ENCODE peak calls at places on chromosomes 7 and 10, in eight cellular contexts. One of them, this sample, is unnamed.

GRCh38 chr7:116218051-116218645 is 7.8 kb downstream of the TES start:
- DNase-seq in fibroblast of mammary gland: peak
- DNase-seq in hippocampal formation: no peak
- DNase-seq in neural progenitor cell: no peak
- DNase-seq in GM13976: no peak
- DNase-seq in CD8-positive, alpha-beta memory T cell: no peak
- DNase-seq in esophagus squamous epithelium: no peak
- DNase-seq in occipital lobe: no peak
- DNase-seq in this sample: no peak

GRCh38 chr10:94186722-94187121 is 176.0 kb downstream of the NOC3L start:
- DNase-seq in fibroblast of mammary gland: no peak
- DNase-seq in hippocampal formation: no peak
- DNase-seq in neural progenitor cell: no peak
- DNase-seq in GM13976: no peak
- DNase-seq in CD8-positive, alpha-beta memory T cell: no peak
- DNase-seq in esophagus squamous epithelium: no peak
- DNase-seq in occipital lobe: no peak
- DNase-seq in this sample: no peak

GRCh38 chr7:48244902-48245301 is 73.6 kb downstream of the ABCA13 start:
- DNase-seq in fibroblast of mammary gland: peak
- DNase-seq in hippocampal formation: no peak
- DNase-seq in neural progenitor cell: no peak
- DNase-seq in GM13976: no peak
- DNase-seq in CD8-positive, alpha-beta memory T cell: no peak
- DNase-seq in esophagus squamous epithelium: no peak
- DNase-seq in occipital lobe: no peak
- DNase-seq in this sample: no peak

GRCh38 chr7:32868116-32868515 is 23.4 kb downstream of the KBTBD2 start:
- DNase-seq in fibroblast of mammary gland: no peak
- DNase-seq in hippocampal formation: no peak
- DNase-seq in neural progenitor cell: no peak
- DNase-seq in GM13976: no peak
- DNase-seq in CD8-positive, alpha-beta memory T cell: no peak
- DNase-seq in esophagus squamous epithelium: no peak
- DNase-seq in occipital lobe: no peak
- DNase-seq in this sample: no peak

GRCh38 chr7:143390773-143391114 is 9.6 kb downstream of the ZYX start:
- DNase-seq in fibroblast of mammary gland: no peak
- DNase-seq in hippocampal formation: no peak
- DNase-seq in neural progenitor cell: no peak
- DNase-seq in GM13976: no peak
- DNase-seq in CD8-positive, alpha-beta memory T cell: no peak
- DNase-seq in esophagus squamous epithelium: no peak
- DNase-seq in occipital lobe: no peak
- DNase-seq in this sample: no peak

GRCh38 chr7:2199528-2199927 is 33.2 kb downstream of the MAD1L1 start:
- DNase-seq in fibroblast of mammary gland: no peak
- DNase-seq in hippocampal formation: no peak
- DNase-seq in neural progenitor cell: no peak
- DNase-seq in GM13976: no peak
- DNase-seq in CD8-positive, alpha-beta memory T cell: no peak
- DNase-seq in esophagus squamous epithelium: no peak
- DNase-seq in occipital lobe: no peak
- DNase-seq in this sample: no peak

GRCh38 chr7:4764402-4765007 is 10.9 kb upstream of the AP5Z1 start:
- DNase-seq in fibroblast of mammary gland: no peak
- DNase-seq in hippocampal formation: no peak
- DNase-seq in neural progenitor cell: no peak
- DNase-seq in GM13976: no peak
- DNase-seq in CD8-positive, alpha-beta memory T cell: no peak
- DNase-seq in esophagus squamous epithelium: no peak
- DNase-seq in occipital lobe: no peak
- DNase-seq in this sample: no peak

GRCh38 chr10:20100157-20100556 is 283.9 kb downstream of the PLXDC2 start:
- DNase-seq in fibroblast of mammary gland: peak
- DNase-seq in hippocampal formation: peak
- DNase-seq in neural progenitor cell: no peak
- DNase-seq in GM13976: no peak
- DNase-seq in CD8-positive, alpha-beta memory T cell: no peak
- DNase-seq in esophagus squamous epithelium: no peak
- DNase-seq in occipital lobe: no peak
- DNase-seq in this sample: no peak

GRCh38 chr7:119931230-119931824 is 341.6 kb upstream of the KCND2 start:
- DNase-seq in fibroblast of mammary gland: peak
- DNase-seq in hippocampal formation: no peak
- DNase-seq in neural progenitor cell: no peak
- DNase-seq in GM13976: no peak
- DNase-seq in CD8-positive, alpha-beta memory T cell: no peak
- DNase-seq in esophagus squamous epithelium: no peak
- DNase-seq in occipital lobe: no peak
- DNase-seq in this sample: no peak

GRCh38 chr7:150685219-150686029 is at the start of gene GIMAP2:
- DNase-seq in fibroblast of mammary gland: peak
- DNase-seq in hippocampal formation: peak
- DNase-seq in neural progenitor cell: no peak
- DNase-seq in GM13976: peak
- DNase-seq in CD8-positive, alpha-beta memory T cell: no peak
- DNase-seq in esophagus squamous epithelium: no peak
- DNase-seq in occipital lobe: no peak
- DNase-seq in this sample: no peak

GRCh38 chr7:2165610-2166594 is 66.8 kb downstream of the MAD1L1 start:
- DNase-seq in fibroblast of mammary gland: peak
- DNase-seq in hippocampal formation: no peak
- DNase-seq in neural progenitor cell: no peak
- DNase-seq in GM13976: peak
- DNase-seq in CD8-positive, alpha-beta memory T cell: no peak
- DNase-seq in esophagus squamous epithelium: no peak
- DNase-seq in occipital lobe: no peak
- DNase-seq in this sample: no peak

GRCh38 chr7:129771201-129771927 is 159.8 kb downstream of the NRF1 start:
- DNase-seq in fibroblast of mammary gland: no peak
- DNase-seq in hippocampal formation: no peak
- DNase-seq in neural progenitor cell: no peak
- DNase-seq in GM13976: no peak
- DNase-seq in CD8-positive, alpha-beta memory T cell: no peak
- DNase-seq in esophagus squamous epithelium: no peak
- DNase-seq in occipital lobe: no peak
- DNase-seq in this sample: no peak

GRCh38 chr10:116270691-116271592 is 2.1 kb downstream of the GFRA1 start:
- DNase-seq in fibroblast of mammary gland: no peak
- DNase-seq in hippocampal formation: no peak
- DNase-seq in neural progenitor cell: peak
- DNase-seq in GM13976: peak
- DNase-seq in CD8-positive, alpha-beta memory T cell: no peak
- DNase-seq in esophagus squamous epithelium: no peak
- DNase-seq in occipital lobe: no peak
- DNase-seq in this sample: no peak

GRCh38 chr7:930975-931758 is 23.3 kb downstream of the ADAP1 start:
- DNase-seq in fibroblast of mammary gland: no peak
- DNase-seq in hippocampal formation: no peak
- DNase-seq in neural progenitor cell: no peak
- DNase-seq in GM13976: no peak
- DNase-seq in CD8-positive, alpha-beta memory T cell: no peak
- DNase-seq in esophagus squamous epithelium: no peak
- DNase-seq in occipital lobe: no peak
- DNase-seq in this sample: no peak

GRCh38 chr10:69407621-69408301 is 9.0 kb downstream of the TACR2 start:
- DNase-seq in fibroblast of mammary gland: no peak
- DNase-seq in hippocampal formation: no peak
- DNase-seq in neural progenitor cell: peak
- DNase-seq in GM13976: no peak
- DNase-seq in CD8-positive, alpha-beta memory T cell: no peak
- DNase-seq in esophagus squamous epithelium: no peak
- DNase-seq in occipital lobe: no peak
- DNase-seq in this sample: no peak

GRCh38 chr7:148397555-148397954 is 193.0 kb upstream of the C7orf33 start:
- DNase-seq in fibroblast of mammary gland: no peak
- DNase-seq in hippocampal formation: no peak
- DNase-seq in neural progenitor cell: no peak
- DNase-seq in GM13976: no peak
- DNase-seq in CD8-positive, alpha-beta memory T cell: no peak
- DNase-seq in esophagus squamous epithelium: no peak
- DNase-seq in occipital lobe: no peak
- DNase-seq in this sample: no peak

GRCh38 chr10:103295391-103296044 is 18.6 kb downstream of the INA start:
- DNase-seq in fibroblast of mammary gland: peak
- DNase-seq in hippocampal formation: no peak
- DNase-seq in neural progenitor cell: no peak
- DNase-seq in GM13976: no peak
- DNase-seq in CD8-positive, alpha-beta memory T cell: no peak
- DNase-seq in esophagus squamous epithelium: no peak
- DNase-seq in occipital lobe: no peak
- DNase-seq in this sample: no peak

GRCh38 chr10:120511165-120511564 is 54.1 kb downstream of the PLPP4 start:
- DNase-seq in fibroblast of mammary gland: peak
- DNase-seq in hippocampal formation: no peak
- DNase-seq in neural progenitor cell: no peak
- DNase-seq in GM13976: no peak
- DNase-seq in CD8-positive, alpha-beta memory T cell: no peak
- DNase-seq in esophagus squamous epithelium: no peak
- DNase-seq in occipital lobe: no peak
- DNase-seq in this sample: no peak

GRCh38 chr10:102645388-102645740 is 1.1 kb downstream of the TRIM8 start:
- DNase-seq in fibroblast of mammary gland: peak
- DNase-seq in hippocampal formation: peak
- DNase-seq in neural progenitor cell: no peak
- DNase-seq in GM13976: no peak
- DNase-seq in CD8-positive, alpha-beta memory T cell: peak
- DNase-seq in esophagus squamous epithelium: no peak
- DNase-seq in occipital lobe: peak
- DNase-seq in this sample: peak

GRCh38 chr10:128001346-128001745 is 94.4 kb downstream of the PTPRE start:
- DNase-seq in fibroblast of mammary gland: no peak
- DNase-seq in hippocampal formation: no peak
- DNase-seq in neural progenitor cell: no peak
- DNase-seq in GM13976: no peak
- DNase-seq in CD8-positive, alpha-beta memory T cell: no peak
- DNase-seq in esophagus squamous epithelium: no peak
- DNase-seq in occipital lobe: no peak
- DNase-seq in this sample: no peak

GRCh38 chr10:88077977-88078376 is 214.6 kb downstream of the PTEN start:
- DNase-seq in fibroblast of mammary gland: no peak
- DNase-seq in hippocampal formation: no peak
- DNase-seq in neural progenitor cell: no peak
- DNase-seq in GM13976: no peak
- DNase-seq in CD8-positive, alpha-beta memory T cell: no peak
- DNase-seq in esophagus squamous epithelium: no peak
- DNase-seq in occipital lobe: no peak
- DNase-seq in this sample: no peak

GRCh38 chr10:1054684-1055083 is 1.5 kb upstream of the WDR37 start:
- DNase-seq in fibroblast of mammary gland: peak
- DNase-seq in hippocampal formation: no peak
- DNase-seq in neural progenitor cell: no peak
- DNase-seq in GM13976: no peak
- DNase-seq in CD8-positive, alpha-beta memory T cell: no peak
- DNase-seq in esophagus squamous epithelium: no peak
- DNase-seq in occipital lobe: no peak
- DNase-seq in this sample: no peak

GRCh38 chr10:51700228-51700835 is 937 bp upstream of the CSTF2T start:
- DNase-seq in fibroblast of mammary gland: no peak
- DNase-seq in hippocampal formation: no peak
- DNase-seq in neural progenitor cell: peak
- DNase-seq in GM13976: no peak
- DNase-seq in CD8-positive, alpha-beta memory T cell: no peak
- DNase-seq in esophagus squamous epithelium: no peak
- DNase-seq in occipital lobe: no peak
- DNase-seq in this sample: no peak

GRCh38 chr10:124619195-124619594 is 125.0 kb downstream of the FAM53B start:
- DNase-seq in fibroblast of mammary gland: no peak
- DNase-seq in hippocampal formation: no peak
- DNase-seq in neural progenitor cell: no peak
- DNase-seq in GM13976: peak
- DNase-seq in CD8-positive, alpha-beta memory T cell: peak
- DNase-seq in esophagus squamous epithelium: no peak
- DNase-seq in occipital lobe: no peak
- DNase-seq in this sample: no peak

GRCh38 chr7:99128076-99128950 is 15.6 kb downstream of the SMURF1 start:
- DNase-seq in fibroblast of mammary gland: peak
- DNase-seq in hippocampal formation: no peak
- DNase-seq in neural progenitor cell: no peak
- DNase-seq in GM13976: no peak
- DNase-seq in CD8-positive, alpha-beta memory T cell: no peak
- DNase-seq in esophagus squamous epithelium: no peak
- DNase-seq in occipital lobe: no peak
- DNase-seq in this sample: no peak

GRCh38 chr10:9157656-9158055 is 1103.2 kb downstream of the GATA3 start:
- DNase-seq in fibroblast of mammary gland: no peak
- DNase-seq in hippocampal formation: no peak
- DNase-seq in neural progenitor cell: no peak
- DNase-seq in GM13976: no peak
- DNase-seq in CD8-positive, alpha-beta memory T cell: no peak
- DNase-seq in esophagus squamous epithelium: no peak
- DNase-seq in occipital lobe: no peak
- DNase-seq in this sample: no peak

This sample was measured in CD4-positive, alpha-beta T cell.